ENCODE peak calls at places on chromosome 1, in seven cellular contexts. X is neuronal stem cell, K is IMR-90, G is H1, E is H9, O is mesendoderm, M is mesenchymal stem cell. D is an unnamed sample.

GRCh38 chr1:54570161-54570560 is 22.1 kb downstream of the ACOT11 start:
- DNase-seq in X (no peak), G (no peak), E (no peak), M (no peak), O (no peak), K (no peak), D (no peak)

GRCh38 chr1:220732621-220733020 is 15.5 kb upstream of the MTARC2 start:
- DNase-seq in X (no peak), O (peak), K (no peak), E (no peak), M (no peak), G (no peak), D (no peak)

GRCh38 chr1:223201967-223202366 is 58.9 kb upstream of the TLR5 start:
- DNase-seq in X (no peak), K (no peak), G (no peak), O (no peak), E (no peak), M (no peak), D (no peak)

GRCh38 chr1:31723828-31724359 is 20.1 kb upstream of the COL16A1 start:
- DNase-seq in X (peak), O (peak), G (no peak), E (peak), M (peak), K (peak), D (peak)

GRCh38 chr1:57621776-57622175 is 197.9 kb upstream of the DAB1 start:
- DNase-seq in X (no peak), O (no peak), M (no peak), E (no peak), G (no peak), K (no peak), D (no peak)

GRCh38 chr1:179137623-179138235 is 55.9 kb downstream of the TOR3A start:
- DNase-seq in G (no peak), M (no peak), K (peak), O (no peak), X (no peak), E (no peak), D (no peak)

GRCh38 chr1:103371234-103371633 is 154.3 kb upstream of the RNPC3 start:
- DNase-seq in K (peak), M (peak), G (no peak), O (no peak), E (no peak), X (no peak), D (peak)

GRCh38 chr1:79006564-79006963 is at the start of gene ADGRL4:
- DNase-seq in X (peak), E (peak), K (peak), O (peak), G (peak), M (peak), D (no peak)

GRCh38 chr1:47438321-47439150 is 692 bp downstream of the FOXD2 start:
- DNase-seq in E (no peak), G (no peak), X (no peak), O (no peak), K (no peak), M (no peak), D (no peak)

GRCh38 chr1:107140703-107141490 is at the start of gene NTNG1:
- DNase-seq in K (no peak), G (no peak), X (peak), O (peak), M (no peak), E (peak), D (peak)

GRCh38 chr1:152735648-152736047 is 22.2 kb upstream of the KPRP start:
- DNase-seq in G (no peak), E (no peak), M (no peak), O (peak), X (no peak), K (no peak), D (no peak)

GRCh38 chr1:54781023-54781723 is 16.9 kb upstream of the PARS2 start:
- DNase-seq in G (peak), K (no peak), M (no peak), E (peak), O (no peak), X (no peak), D (peak)

GRCh38 chr1:110570307-110570706 is 35.9 kb downstream of the KCNA2 start:
- DNase-seq in X (no peak), O (no peak), E (no peak), M (no peak), G (no peak), K (no peak), D (no peak)

GRCh38 chr1:165161130-165161529 is 195.4 kb downstream of the LMX1A start:
- DNase-seq in G (no peak), M (no peak), O (no peak), X (no peak), E (no peak), K (no peak), D (no peak)

GRCh38 chr1:165397945-165398344 is 41.4 kb upstream of the LMX1A start:
- DNase-seq in K (peak), E (peak), M (peak), O (peak), X (no peak), G (no peak), D (no peak)

GRCh38 chr1:156308078-156308477 is 9.0 kb upstream of the VHLL start:
- DNase-seq in M (peak), O (no peak), G (no peak), K (peak), X (no peak), E (no peak), D (no peak)

GRCh38 chr1:25034736-25035522 is 104.9 kb upstream of the RUNX3 start:
- DNase-seq in X (no peak), O (no peak), G (no peak), K (no peak), E (no peak), M (no peak), D (no peak)

GRCh38 chr1:29415156-29415830 is 179.0 kb downstream of the PTPRU start:
- DNase-seq in G (no peak), X (no peak), K (no peak), E (peak), M (no peak), O (peak), D (no peak)

GRCh38 chr1:231734417-231734816 is 107.8 kb downstream of the DISC1 start:
- DNase-seq in K (peak), O (no peak), M (peak), G (no peak), X (no peak), E (no peak), D (peak)

GRCh38 chr1:227739636-227740035 is 4.4 kb downstream of the SNAP47 start:
- DNase-seq in K (no peak), E (peak), O (no peak), G (no peak), M (no peak), X (no peak), D (no peak)

GRCh38 chr1:113307771-113308451 is 82.4 kb upstream of the MAGI3 start:
- DNase-seq in X (no peak), G (no peak), O (peak), M (peak), E (no peak), K (peak), D (peak)

GRCh38 chr1:190453550-190453949 is 24.1 kb downstream of the BRINP3 start:
- DNase-seq in G (no peak), X (no peak), M (no peak), E (no peak), K (peak), O (no peak), D (no peak)

GRCh38 chr1:237677979-237678378 is 212.7 kb downstream of the ZP4 start:
- DNase-seq in G (no peak), K (peak), E (no peak), O (peak), M (peak), X (no peak), D (peak)

GRCh38 chr1:121519042-121519755 is 334.4 kb downstream of the SRGAP2C start:
- DNase-seq in E (peak), O (peak), K (no peak), G (no peak), M (peak), X (peak), D (no peak)

GRCh38 chr1:8684590-8684989 is 132.8 kb downstream of the RERE start:
- DNase-seq in G (no peak), E (no peak), M (no peak), X (no peak), K (no peak), O (peak), D (no peak)

GRCh38 chr1:231497629-231498152 is 30.8 kb upstream of the TSNAX start:
- DNase-seq in E (no peak), G (no peak), M (no peak), O (no peak), K (no peak), X (no peak), D (peak)

GRCh38 chr1:50700226-50701020 is 259.6 kb downstream of the FAF1 start:
- DNase-seq in E (peak), M (no peak), O (peak), X (peak), G (peak), K (no peak), D (no peak)

GRCh38 chr1:94676686-94677085 is 135.1 kb upstream of the F3 start:
- DNase-seq in E (no peak), O (no peak), G (no peak), M (no peak), K (no peak), X (no peak), D (no peak)

GRCh38 chr1:6279066-6279465 is 18.2 kb upstream of the GPR153 start:
- DNase-seq in E (no peak), X (no peak), K (no peak), M (no peak), O (no peak), G (no peak), D (no peak)

GRCh38 chr1:152392909-152393308 is 21.2 kb downstream of the CRNN start:
- DNase-seq in M (no peak), K (no peak), O (no peak), X (no peak), G (no peak), E (no peak), D (peak)

GRCh38 chr1:150511551-150511950 is 3.6 kb downstream of the ECM1 start:
- DNase-seq in K (no peak), E (no peak), O (no peak), M (no peak), G (no peak), X (no peak), D (no peak)

GRCh38 chr1:33383489-33383888 is 47.4 kb downstream of the PHC2 start:
- DNase-seq in G (no peak), O (no peak), M (no peak), E (no peak), K (no peak), X (no peak), D (no peak)

GRCh38 chr1:39348278-39348677 is 143.2 kb upstream of the BMP8A start:
- DNase-seq in K (no peak), G (no peak), M (no peak), E (no peak), X (no peak), O (no peak), D (no peak)

GRCh38 chr1:159826436-159827101 is at the start of gene SLAMF8:
- DNase-seq in M (no peak), K (no peak), X (no peak), E (no peak), O (no peak), G (no peak), D (peak)

GRCh38 chr1:209674957-209675566 is at the start of gene G0S2:
- DNase-seq in E (peak), G (no peak), K (peak), M (peak), X (peak), O (peak), D (no peak)

GRCh38 chr1:1424623-1425229 is 3.6 kb upstream of the ANKRD65 start:
- DNase-seq in K (no peak), M (no peak), O (no peak), E (no peak), X (no peak), G (no peak), D (peak)

GRCh38 chr1:18547460-18547859 is 66.7 kb downstream of the KLHDC7A start:
- DNase-seq in G (no peak), O (peak), X (no peak), E (peak), K (no peak), M (no peak), D (peak)

GRCh38 chr1:4395158-4395557 is 259.3 kb upstream of the AJAP1 start:
- DNase-seq in X (no peak), O (no peak), E (no peak), M (no peak), G (no peak), K (no peak), D (no peak)

DNA sequence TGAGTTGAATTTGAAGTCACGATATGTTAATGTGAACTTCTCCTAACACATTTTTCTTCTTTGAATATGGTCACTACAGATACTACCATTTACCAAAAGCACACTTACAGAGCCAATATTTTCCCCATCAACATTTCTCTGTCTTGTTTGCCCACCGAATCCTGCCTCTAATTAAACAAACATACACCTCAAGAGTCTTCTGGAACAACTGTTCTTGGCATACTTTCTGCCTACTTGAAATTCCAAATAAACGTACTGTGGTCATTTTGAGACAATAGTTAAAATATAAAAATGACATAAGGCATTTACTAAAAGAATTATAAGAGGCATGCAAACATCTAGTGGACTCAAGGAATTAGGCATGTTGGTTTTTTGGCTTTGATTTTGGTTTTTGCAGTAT is 177.4 kb downstream of the AKT3 start:
- DNase-seq in E (no peak), M (no peak), G (no peak), O (no peak), X (no peak), K (no peak), D (no peak)
- H2AK5ac ChIP-seq in E (no peak), M (no peak), G (no peak), O (no peak), X (no peak), K (no peak), D (no peak)

DNA sequence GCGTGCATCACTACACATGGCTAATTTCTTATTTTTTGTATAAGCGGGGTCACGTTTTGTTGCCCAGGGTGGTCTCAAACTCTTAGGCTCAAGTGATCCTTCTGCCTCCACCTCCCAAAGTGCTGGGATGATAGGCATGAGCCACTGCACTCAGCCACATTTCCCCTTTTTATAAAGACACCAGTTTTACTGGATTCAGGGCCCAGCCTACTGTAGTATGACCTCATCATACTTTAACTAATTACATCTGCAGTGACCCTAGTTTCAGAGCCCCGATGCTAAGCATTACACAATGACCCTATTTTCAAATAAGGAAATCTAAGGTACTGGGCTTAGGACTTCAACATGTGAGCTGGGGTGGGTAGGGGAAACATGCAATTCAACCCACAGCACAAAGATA is 31.8 kb upstream of the ENAH start:
- DNase-seq in O (no peak), G (no peak), X (no peak), M (no peak), E (no peak), K (no peak), D (no peak)
- H3K18ac ChIP-seq in O (no peak), G (no peak), X (no peak), M (no peak), E (no peak), K (no peak), D (no peak)

DNA sequence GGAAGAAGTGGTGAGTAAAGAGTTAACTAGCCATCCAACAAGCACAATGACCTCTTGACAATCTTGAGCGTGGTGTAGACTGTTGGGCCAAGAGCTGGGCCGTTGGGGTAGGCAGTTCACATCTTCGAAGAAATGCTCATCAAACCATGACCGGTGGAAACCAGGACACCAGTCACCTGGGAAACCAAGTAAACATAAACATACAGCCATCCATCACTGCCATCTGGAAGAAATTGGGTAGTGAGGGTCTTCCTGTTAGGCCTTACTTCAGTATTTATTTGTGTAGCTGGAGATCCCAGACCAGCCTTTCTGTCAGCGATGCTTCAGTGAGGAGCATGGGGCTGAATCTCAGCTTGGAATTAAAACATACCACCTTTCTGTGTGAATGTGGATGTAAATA is 108.1 kb upstream of the HAO2 start:
- DNase-seq in G (no peak), K (no peak), M (no peak), X (no peak), E (no peak), O (peak), D (no peak)
- H2BK5ac ChIP-seq in G (no peak), K (no peak), M (no peak), X (no peak), E (no peak), O (no peak), D (no peak)

DNA sequence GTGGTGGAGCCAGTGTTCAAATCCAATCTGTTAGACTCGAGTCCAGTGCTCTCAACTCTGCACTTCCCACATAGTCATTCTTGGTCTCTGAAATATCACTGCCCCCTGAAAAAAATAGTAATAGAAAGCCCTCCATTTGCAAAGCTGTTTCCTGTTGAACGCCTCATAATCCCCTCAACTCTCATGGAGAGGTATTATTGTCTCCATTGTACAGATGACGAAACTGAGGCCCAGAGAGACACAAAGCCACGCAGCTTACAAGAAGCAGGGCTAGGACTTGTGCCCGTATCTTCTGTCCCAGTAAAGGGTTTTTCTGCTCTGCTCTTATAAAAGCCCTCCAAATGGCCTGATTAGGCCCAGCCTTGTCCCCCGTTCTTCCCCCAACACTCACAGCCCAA is 6.2 kb upstream of the ARHGEF19 start:
- DNase-seq in M (no peak), O (no peak), G (no peak), X (no peak), E (no peak), K (no peak), D (no peak)
- H2AK5ac ChIP-seq in M (no peak), O (no peak), G (no peak), X (no peak), E (no peak), K (no peak), D (no peak)

DNA sequence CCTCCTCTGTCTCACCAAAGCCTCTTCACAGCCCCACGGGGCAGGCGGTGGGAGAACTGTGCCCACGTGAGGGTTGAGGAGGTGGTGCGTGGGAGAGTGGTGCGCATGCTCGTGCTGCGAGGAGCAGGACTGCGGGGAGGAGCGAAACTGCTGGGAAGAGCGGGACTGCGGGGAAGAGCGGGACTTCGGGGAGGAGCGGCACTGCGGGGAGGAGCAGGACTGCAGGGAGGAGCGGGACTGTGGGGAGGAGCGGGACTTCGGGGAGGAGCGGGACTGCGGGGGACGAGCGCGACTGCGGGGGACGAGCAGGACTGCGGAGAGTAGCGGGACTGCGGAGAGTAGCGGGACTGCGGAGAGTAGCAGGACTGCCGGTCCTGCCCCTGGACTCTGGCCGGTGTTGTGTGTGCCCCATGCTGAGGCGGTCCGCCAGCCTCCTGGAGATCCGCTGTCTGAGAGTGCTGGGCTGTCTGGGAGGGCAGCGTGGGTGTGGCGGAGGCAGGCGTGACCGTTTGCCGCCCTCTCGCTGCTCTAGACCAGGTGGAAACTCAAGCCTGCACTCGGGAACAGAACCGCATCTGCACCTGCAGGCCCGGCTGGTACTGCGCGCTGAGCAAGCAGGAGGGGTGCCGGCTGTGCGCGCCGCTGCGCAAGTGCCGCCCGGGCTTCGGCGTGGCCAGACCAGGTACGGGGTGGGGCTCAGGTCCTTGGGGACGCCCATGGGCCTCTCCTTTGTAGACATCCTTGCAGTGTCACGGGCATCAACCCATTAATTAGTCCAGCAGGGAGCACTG is 24.6 kb downstream of the TNFRSF1B start:
- DNase-seq in X (no peak), E (no peak), K (no peak), O (no peak), G (no peak), M (no peak), D (no peak)
- H3K18ac ChIP-seq in X (peak), E (no peak), K (no peak), O (no peak), G (no peak), M (no peak), D (no peak)